ENCODE peak calls at places on chromosomes 3 and 15, in six cellular contexts. One of them, this sample, is unnamed.

GRCh38 chr3:64098686-64099085 is 75.4 kb upstream of the PSMD6 start:
- DNase-seq in H9: no peak
- DNase-seq in mesenchymal stem cell: no peak
- DNase-seq in IMR-90: no peak
- DNase-seq in trophoblast cell: no peak
- DNase-seq in H1: no peak
- DNase-seq in this sample: no peak

GRCh38 chr3:123202451-123202850 is 708 bp downstream of the SEC22A start:
- DNase-seq in IMR-90: peak; percentile 2
- DNase-seq in mesenchymal stem cell: peak; percentile 43
- DNase-seq in H1: no peak
- DNase-seq in H9: peak; percentile 38
- DNase-seq in trophoblast cell: no peak
- DNase-seq in this sample: no peak

GRCh38 chr3:121974601-121975111 is 47.4 kb downstream of the ILDR1 start:
- DNase-seq in IMR-90: no peak
- DNase-seq in trophoblast cell: peak; percentile 90
- DNase-seq in mesenchymal stem cell: no peak
- DNase-seq in H1: no peak
- DNase-seq in H9: no peak
- DNase-seq in this sample: no peak

GRCh38 chr15:63473999-63474809 is 30.2 kb upstream of the USP3 start:
- DNase-seq in trophoblast cell: no peak
- DNase-seq in H1: peak; percentile 62
- DNase-seq in mesenchymal stem cell: peak; percentile 97
- DNase-seq in IMR-90: peak; percentile 90
- DNase-seq in H9: peak; percentile 61
- DNase-seq in this sample: no peak

GRCh38 chr15:90307661-90308060 is 42.2 kb downstream of the NGRN start:
- DNase-seq in H1: peak; percentile 35
- DNase-seq in H9: no peak
- DNase-seq in trophoblast cell: no peak
- DNase-seq in mesenchymal stem cell: no peak
- DNase-seq in IMR-90: no peak
- DNase-seq in this sample: no peak

GRCh38 chr3:186534113-186534669 is 10.0 kb downstream of the CRYGS start:
- DNase-seq in trophoblast cell: peak; percentile 22
- DNase-seq in H9: no peak
- DNase-seq in IMR-90: no peak
- DNase-seq in H1: no peak
- DNase-seq in mesenchymal stem cell: no peak
- DNase-seq in this sample: no peak

GRCh38 chr15:96329403-96329981 is 1.0 kb upstream of the NR2F2 start:
- DNase-seq in trophoblast cell: no peak
- DNase-seq in mesenchymal stem cell: peak; percentile 48
- DNase-seq in H9: no peak
- DNase-seq in H1: no peak
- DNase-seq in IMR-90: no peak
- DNase-seq in this sample: no peak

GRCh38 chr3:56758539-56758981 is 43.2 kb downstream of the ARHGEF3 start:
- DNase-seq in IMR-90: peak; percentile 91
- DNase-seq in mesenchymal stem cell: peak; percentile 96
- DNase-seq in H1: no peak
- DNase-seq in trophoblast cell: peak; percentile 79
- DNase-seq in H9: no peak
- DNase-seq in this sample: no peak

GRCh38 chr3:172259191-172259590 is 189.1 kb downstream of the GHSR start:
- DNase-seq in trophoblast cell: peak; percentile 54
- DNase-seq in H1: no peak
- DNase-seq in IMR-90: no peak
- DNase-seq in H9: no peak
- DNase-seq in mesenchymal stem cell: no peak
- DNase-seq in this sample: no peak

GRCh38 chr15:37220949-37221670 is 120.8 kb upstream of the MEIS2 start:
- DNase-seq in trophoblast cell: no peak
- DNase-seq in H1: no peak
- DNase-seq in mesenchymal stem cell: no peak
- DNase-seq in H9: no peak
- DNase-seq in IMR-90: no peak
- DNase-seq in this sample: no peak

GRCh38 chr3:23019596-23020300 is 183.4 kb upstream of the UBE2E2 start:
- DNase-seq in IMR-90: no peak
- DNase-seq in mesenchymal stem cell: no peak
- DNase-seq in H1: no peak
- DNase-seq in trophoblast cell: peak; percentile 94
- DNase-seq in H9: no peak
- DNase-seq in this sample: no peak

GRCh38 chr15:99433757-99434211 is 132.0 kb upstream of the MEF2A start:
- DNase-seq in H1: no peak
- DNase-seq in H9: no peak
- DNase-seq in trophoblast cell: no peak
- DNase-seq in IMR-90: no peak
- DNase-seq in mesenchymal stem cell: no peak
- DNase-seq in this sample: no peak

GRCh38 chr3:135930243-135930642 is 35.3 kb upstream of the PPP2R3A start:
- DNase-seq in mesenchymal stem cell: no peak
- DNase-seq in H9: no peak
- DNase-seq in IMR-90: no peak
- DNase-seq in H1: no peak
- DNase-seq in trophoblast cell: no peak
- DNase-seq in this sample: no peak

GRCh38 chr3:97927699-97928098 is 44.5 kb downstream of the RIOX2 start:
- DNase-seq in H1: no peak
- DNase-seq in mesenchymal stem cell: peak; percentile 38
- DNase-seq in trophoblast cell: peak; percentile 69
- DNase-seq in H9: no peak
- DNase-seq in IMR-90: peak; percentile 66
- DNase-seq in this sample: no peak

GRCh38 chr15:66713843-66714508 is 11.9 kb downstream of the SMAD6 start:
- DNase-seq in trophoblast cell: no peak
- DNase-seq in H1: no peak
- DNase-seq in IMR-90: no peak
- DNase-seq in mesenchymal stem cell: no peak
- DNase-seq in H9: no peak
- DNase-seq in this sample: no peak
- H3K27ac ChIP-seq in trophoblast cell: no peak overlapping the region
- H3K27ac ChIP-seq in H1: no peak overlapping the region
- H3K27ac ChIP-seq in IMR-90: no peak overlapping the region
- H3K27ac ChIP-seq in mesenchymal stem cell: peak overlapping the region; percentile 86
- H3K27ac ChIP-seq in H9: no peak overlapping the region
- H3K27ac ChIP-seq in this sample: no peak overlapping the region

GRCh38 chr15:65172531-65172930 is 12.6 kb downstream of the CLPX start:
- DNase-seq in mesenchymal stem cell: no peak
- DNase-seq in H9: no peak
- DNase-seq in trophoblast cell: no peak
- DNase-seq in IMR-90: no peak
- DNase-seq in H1: no peak
- DNase-seq in this sample: no peak
- H4K91ac ChIP-seq in mesenchymal stem cell: no peak overlapping the region
- H4K91ac ChIP-seq in H9: no peak overlapping the region
- H4K91ac ChIP-seq in trophoblast cell: no peak overlapping the region
- H4K91ac ChIP-seq in IMR-90: no peak overlapping the region
- H4K91ac ChIP-seq in H1: no peak overlapping the region
- H4K91ac ChIP-seq in this sample: no peak overlapping the region

DNA sequence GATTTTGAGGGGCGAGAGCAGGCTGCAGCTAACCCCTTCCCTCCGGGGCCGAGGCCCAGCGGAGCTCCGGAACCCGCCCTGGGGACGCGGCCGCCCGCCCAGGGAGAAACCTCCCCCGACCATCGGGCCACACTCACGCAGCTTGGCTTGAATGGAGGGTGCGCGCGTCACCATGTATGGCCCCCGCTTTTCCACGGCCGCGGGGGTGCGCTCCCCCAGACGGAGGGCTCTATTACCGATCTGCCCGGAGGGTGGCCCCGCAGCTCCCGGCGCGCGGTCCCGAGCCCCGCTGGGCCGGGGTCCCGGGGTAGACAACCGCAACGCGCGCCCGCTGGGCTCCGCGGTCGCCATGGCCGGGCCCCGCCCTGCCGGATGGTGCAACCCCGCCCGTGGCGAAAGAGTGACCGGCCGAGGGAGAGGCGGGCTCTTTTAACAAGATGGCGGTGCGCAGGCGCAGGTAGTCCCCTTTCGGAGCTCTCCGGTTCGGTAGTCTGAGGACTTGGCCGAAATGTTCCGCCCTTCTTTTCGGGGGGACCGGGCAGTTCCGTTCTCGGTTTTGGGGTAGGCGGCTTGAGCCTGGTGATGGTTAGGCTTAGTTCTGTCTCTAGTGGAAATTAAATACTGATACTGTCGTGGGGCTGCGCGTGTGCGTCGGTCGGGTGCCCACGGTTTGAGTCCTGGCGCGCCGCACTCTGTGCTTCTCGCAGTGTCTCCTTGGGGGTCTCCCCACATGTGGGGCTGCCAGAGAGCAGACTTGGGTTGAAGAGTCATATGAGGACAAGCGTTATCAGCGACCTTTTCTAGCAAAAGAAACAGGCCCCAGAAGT is at the start of gene FAM219B:
- DNase-seq in H1: peak; percentile 90
- DNase-seq in H9: peak; percentile 88
- DNase-seq in IMR-90: peak; percentile 83
- DNase-seq in trophoblast cell: peak; percentile 96
- DNase-seq in mesenchymal stem cell: peak; percentile 91
- DNase-seq in this sample: peak; percentile 84
- H2BK5ac ChIP-seq in H1: peak within 1 kb of the TSS; percentile 72
- H2BK5ac ChIP-seq in H9: no peak within 1 kb of the TSS
- H2BK5ac ChIP-seq in IMR-90: peak within 1 kb of the TSS; percentile 77
- H2BK5ac ChIP-seq in trophoblast cell: peak within 1 kb of the TSS; percentile 65
- H2BK5ac ChIP-seq in mesenchymal stem cell: peak within 1 kb of the TSS; percentile 89
- H2BK5ac ChIP-seq in this sample: peak within 1 kb of the TSS; percentile 92

DNA sequence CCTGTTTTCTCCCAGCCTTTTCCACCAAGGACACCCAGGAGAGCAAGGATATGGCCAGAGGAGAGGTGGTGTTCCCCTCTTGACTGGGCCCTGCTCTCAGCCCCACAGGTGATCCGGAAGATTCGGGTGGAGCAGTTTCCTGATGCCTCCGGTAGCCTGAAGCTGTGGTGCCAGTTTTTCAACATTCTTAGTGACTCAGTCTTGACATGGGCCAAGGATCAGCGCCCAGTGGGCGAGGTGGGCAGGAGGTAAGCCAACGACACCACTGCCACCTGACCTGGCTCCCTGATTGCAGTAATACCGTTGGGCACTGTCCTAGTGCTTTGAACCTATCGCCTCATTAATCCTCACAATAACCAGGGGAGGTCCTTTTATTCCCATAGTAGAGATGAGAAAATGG is 25.3 kb upstream of the SLC28A1 start:
- DNase-seq in H9: no peak
- DNase-seq in trophoblast cell: peak; percentile 92
- DNase-seq in H1: no peak
- DNase-seq in IMR-90: no peak
- DNase-seq in mesenchymal stem cell: no peak
- DNase-seq in this sample: no peak
- H3K27ac ChIP-seq in H9: no peak overlapping the region
- H3K27ac ChIP-seq in trophoblast cell: no peak overlapping the region
- H3K27ac ChIP-seq in H1: no peak overlapping the region
- H3K27ac ChIP-seq in IMR-90: no peak overlapping the region
- H3K27ac ChIP-seq in mesenchymal stem cell: no peak overlapping the region
- H3K27ac ChIP-seq in this sample: no peak overlapping the region

DNA sequence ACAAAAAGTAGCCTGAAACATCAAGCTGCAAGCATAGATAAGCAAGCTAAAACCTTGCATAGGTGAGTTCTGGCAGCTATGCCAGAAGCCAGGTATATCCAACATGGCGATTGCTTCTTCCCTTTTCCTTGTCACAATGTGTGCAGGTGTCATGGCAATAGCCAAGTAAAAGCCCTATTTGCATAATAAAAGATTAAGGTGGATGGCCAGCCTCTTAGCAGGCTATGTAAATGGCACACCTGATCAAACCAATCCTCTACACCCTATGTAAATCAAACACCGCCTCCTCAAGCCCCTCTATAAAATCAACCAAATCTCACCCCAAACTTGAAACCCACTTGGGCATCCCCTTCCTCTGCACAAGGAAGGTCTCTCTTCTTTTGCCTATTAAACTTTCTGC is 366.8 kb downstream of the VGLL3 start:
- DNase-seq in IMR-90: no peak
- DNase-seq in trophoblast cell: no peak
- DNase-seq in H1: no peak
- DNase-seq in H9: no peak
- DNase-seq in mesenchymal stem cell: no peak
- DNase-seq in this sample: no peak
- H4K91ac ChIP-seq in IMR-90: no peak overlapping the region
- H4K91ac ChIP-seq in trophoblast cell: no peak overlapping the region
- H4K91ac ChIP-seq in H1: no peak overlapping the region
- H4K91ac ChIP-seq in H9: no peak overlapping the region
- H4K91ac ChIP-seq in mesenchymal stem cell: no peak overlapping the region
- H4K91ac ChIP-seq in this sample: no peak overlapping the region

GRCh38 chr3:184017672-184018423 is at the start of gene ABCC5:
- DNase-seq in mesenchymal stem cell: peak; percentile 93
- DNase-seq in H1: peak; percentile 90
- DNase-seq in trophoblast cell: peak; percentile 94
- DNase-seq in H9: peak; percentile 96
- DNase-seq in IMR-90: peak; percentile 91
- DNase-seq in this sample: peak; percentile 91
- H2BK5ac ChIP-seq in mesenchymal stem cell: no peak within 1 kb of the TSS
- H2BK5ac ChIP-seq in H1: peak within 1 kb of the TSS; percentile 94
- H2BK5ac ChIP-seq in trophoblast cell: peak within 1 kb of the TSS; percentile 43
- H2BK5ac ChIP-seq in H9: no peak within 1 kb of the TSS
- H2BK5ac ChIP-seq in IMR-90: peak within 1 kb of the TSS; percentile 77
- H2BK5ac ChIP-seq in this sample: peak within 1 kb of the TSS; percentile 62

GRCh38 chr3:112776836-112777235 is 69.8 kb downstream of the CD200R1L start:
- DNase-seq in H9: no peak
- DNase-seq in H1: no peak
- DNase-seq in IMR-90: peak; percentile 44
- DNase-seq in mesenchymal stem cell: no peak
- DNase-seq in trophoblast cell: no peak
- DNase-seq in this sample: no peak
- H3K27ac ChIP-seq in H9: no peak overlapping the region
- H3K27ac ChIP-seq in H1: no peak overlapping the region
- H3K27ac ChIP-seq in IMR-90: peak overlapping the region; percentile 98
- H3K27ac ChIP-seq in mesenchymal stem cell: no peak overlapping the region
- H3K27ac ChIP-seq in trophoblast cell: no peak overlapping the region
- H3K27ac ChIP-seq in this sample: no peak overlapping the region

This sample was measured in neuronal stem cell.